ENCODE peak calls at places on chromosome 1, in four cellular contexts. Q, X, Z and V are unnamed samples.

GRCh38 chr1:162956922-162957321 is 95.9 kb upstream of the CCDC190 start:
- DNase-seq in Z (no peak), X (peak), Q (no peak), V (no peak)

GRCh38 chr1:89483010-89483756 is 41.4 kb upstream of the LRRC8B start:
- DNase-seq in Q (peak), Z (peak), X (peak), V (peak)

GRCh38 chr1:72326494-72326893 is 44.2 kb upstream of the NEGR1 start:
- DNase-seq in X (no peak), Q (no peak), Z (no peak), V (no peak)

GRCh38 chr1:179251675-179252074 is 22.2 kb upstream of the ABL2 start:
- DNase-seq in Z (no peak), Q (no peak), X (peak), V (peak)

GRCh38 chr1:77292551-77292950 is 10.7 kb downstream of the AK5 start:
- DNase-seq in Q (no peak), Z (no peak), X (no peak), V (no peak)

GRCh38 chr1:85460555-85461088 is 4.3 kb downstream of the DDAH1 start:
- DNase-seq in Q (no peak), X (no peak), Z (no peak), V (no peak)

GRCh38 chr1:219039755-219040154 is 133.9 kb upstream of the LYPLAL1 start:
- DNase-seq in X (peak), Z (no peak), Q (no peak), V (no peak)

GRCh38 chr1:221576268-221576667 is 165.6 kb downstream of the DUSP10 start:
- DNase-seq in X (peak), Q (no peak), Z (no peak), V (peak)

GRCh38 chr1:61742620-61743431 is 546 bp downstream of the PATJ start:
- DNase-seq in X (peak), Z (peak), Q (no peak), V (peak)

GRCh38 chr1:91005285-91005684 is 16.6 kb downstream of the ZNF644 start:
- DNase-seq in X (no peak), Q (no peak), Z (no peak), V (no peak)

GRCh38 chr1:13543927-13544556 is 30.2 kb upstream of the LRRC38 start:
- DNase-seq in Z (no peak), X (peak), Q (no peak), V (no peak)

GRCh38 chr1:156510709-156511108 is 10.1 kb upstream of the MEF2D start:
- DNase-seq in X (peak), Q (no peak), Z (no peak), V (peak)

GRCh38 chr1:52632732-52633290 is at the start of gene SHISAL2A:
- DNase-seq in X (peak), Z (peak), Q (no peak), V (no peak)

GRCh38 chr1:83077411-83077810 is 921.5 kb downstream of the TTLL7 start:
- DNase-seq in X (no peak), Z (no peak), Q (no peak), V (no peak)

GRCh38 chr1:45067806-45068205 is 55.8 kb downstream of the UROD start:
- DNase-seq in X (no peak), Q (no peak), Z (no peak), V (no peak)

GRCh38 chr1:2224170-2224584 is 3.9 kb upstream of the SKI start:
- DNase-seq in X (no peak), Q (no peak), Z (no peak), V (no peak)

GRCh38 chr1:15299811-15300210 is 52.8 kb downstream of the FHAD1 start:
- DNase-seq in Q (no peak), Z (no peak), X (no peak), V (no peak)

GRCh38 chr1:226882631-226883409 is 12.4 kb downstream of the PSEN2 start:
- DNase-seq in Q (no peak), Z (peak), X (no peak), V (no peak)

GRCh38 chr1:33260435-33260980 is 4.2 kb downstream of the ZNF362 start:
- DNase-seq in Z (no peak), X (no peak), Q (no peak), V (no peak)

GRCh38 chr1:113930499-113931161 is 1.5 kb downstream of the HIPK1 start:
- DNase-seq in Z (peak), Q (peak), X (peak), V (no peak)

GRCh38 chr1:26539722-26540121 is 10.2 kb downstream of the RPS6KA1 start:
- DNase-seq in Q (no peak), Z (no peak), X (peak), V (no peak)

GRCh38 chr1:33390550-33390949 is 40.3 kb downstream of the PHC2 start:
- DNase-seq in Q (no peak), X (peak), Z (no peak), V (no peak)

GRCh38 chr1:181117648-181118449 is 29.3 kb downstream of the IER5 start:
- DNase-seq in X (no peak), Z (no peak), Q (no peak), V (no peak)

GRCh38 chr1:218436997-218437396 is 91.9 kb downstream of the TGFB2 start:
- DNase-seq in Z (no peak), X (no peak), Q (no peak), V (no peak)

GRCh38 chr1:15139654-15140350 is 13.7 kb upstream of the TMEM51 start:
- DNase-seq in X (no peak), Q (no peak), Z (no peak), V (no peak)

GRCh38 chr1:67890862-67891261 is 57.6 kb upstream of the GNG12 start:
- DNase-seq in Z (no peak), X (no peak), Q (no peak), V (no peak)

GRCh38 chr1:59477286-59477685 is 180.4 kb downstream of the FGGY start:
- DNase-seq in Q (no peak), Z (no peak), X (no peak), V (peak)

GRCh38 chr1:71967670-71968069 is 314.7 kb downstream of the NEGR1 start:
- DNase-seq in Q (no peak), Z (peak), X (no peak), V (no peak)

GRCh38 chr1:76940586-76941335 is 73.5 kb downstream of the ST6GALNAC5 start:
- DNase-seq in Z (no peak), Q (no peak), X (no peak), V (no peak)

GRCh38 chr1:169151338-169151837 is 44.9 kb downstream of the ATP1B1 start:
- DNase-seq in Q (no peak), Z (no peak), X (no peak), V (no peak)

GRCh38 chr1:192521734-192522133 is 53.8 kb upstream of the RGS1 start:
- DNase-seq in Q (peak), Z (no peak), X (no peak), V (no peak)

GRCh38 chr1:214542275-214543199 is 8.9 kb downstream of the PTPN14 start:
- DNase-seq in X (no peak), Z (no peak), Q (no peak), V (no peak)

GRCh38 chr1:201504799-201505504 is 2.0 kb downstream of the CSRP1 start:
- DNase-seq in X (no peak), Q (no peak), Z (no peak), V (no peak)

GRCh38 chr1:167713330-167714081 is 8.3 kb upstream of the MPZL1 start:
- DNase-seq in Z (no peak), X (peak), Q (no peak), V (no peak)

GRCh38 chr1:182608850-182609610 is 4.8 kb upstream of the RGS16 start:
- DNase-seq in Z (no peak), Q (no peak), X (peak), V (no peak)

GRCh38 chr1:33374336-33375105 is 53.6 kb upstream of the A3GALT2 start:
- DNase-seq in Q (no peak), X (peak), Z (no peak), V (no peak)

GRCh38 chr1:236553370-236553769 is 29.6 kb downstream of the LGALS8 start:
- DNase-seq in Q (no peak), Z (no peak), X (no peak), V (no peak)

DNA sequence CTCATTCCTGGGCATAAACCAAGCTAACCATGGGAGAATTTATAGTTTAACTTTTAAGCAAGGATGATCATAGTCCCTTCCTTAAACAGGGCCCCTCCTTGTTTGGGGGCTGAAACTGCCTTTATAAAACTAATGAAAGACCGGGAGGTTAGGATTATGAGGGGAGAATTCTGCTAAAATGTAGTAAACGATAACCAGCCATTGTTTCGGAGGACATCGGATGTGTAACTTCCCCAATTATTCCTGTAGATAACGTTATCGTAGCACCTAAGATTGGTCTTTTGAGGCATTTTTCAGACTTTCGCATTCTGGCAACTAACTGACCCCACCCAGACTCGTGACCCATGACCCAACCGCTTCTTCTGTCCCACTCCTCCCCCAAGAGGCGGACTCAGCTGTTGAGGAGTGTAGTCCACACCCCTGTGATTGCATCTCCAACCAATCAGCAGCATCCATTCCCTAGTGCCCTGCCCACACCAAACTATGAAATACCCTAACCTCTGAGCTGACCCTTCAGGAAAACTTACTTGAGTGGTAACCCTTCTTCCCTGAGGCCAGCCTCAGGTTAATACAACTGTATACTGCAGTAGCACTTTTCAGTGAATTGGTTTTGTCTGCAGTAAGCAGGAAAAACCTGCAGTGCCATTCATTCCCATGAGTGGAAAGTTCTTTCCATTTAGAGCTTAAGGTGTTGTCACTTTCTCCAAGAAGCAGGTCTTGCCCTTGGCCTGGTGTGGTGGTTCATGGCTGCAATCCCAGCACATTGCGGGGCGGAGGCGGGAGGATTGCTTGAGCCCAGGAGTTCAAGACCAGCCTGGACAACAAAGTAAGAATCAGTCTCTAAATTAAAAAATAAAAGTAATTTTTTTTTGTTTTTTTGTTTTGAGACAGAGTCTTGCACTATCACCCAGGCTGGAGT is 823 bp upstream of the SYF2 start:
- DNase-seq in Q (peak), Z (peak), X (peak), V (peak)
- TF ChIP-seq CTCF in Q (no peak), Z (no peak), X (no peak), V (no peak)

DNA sequence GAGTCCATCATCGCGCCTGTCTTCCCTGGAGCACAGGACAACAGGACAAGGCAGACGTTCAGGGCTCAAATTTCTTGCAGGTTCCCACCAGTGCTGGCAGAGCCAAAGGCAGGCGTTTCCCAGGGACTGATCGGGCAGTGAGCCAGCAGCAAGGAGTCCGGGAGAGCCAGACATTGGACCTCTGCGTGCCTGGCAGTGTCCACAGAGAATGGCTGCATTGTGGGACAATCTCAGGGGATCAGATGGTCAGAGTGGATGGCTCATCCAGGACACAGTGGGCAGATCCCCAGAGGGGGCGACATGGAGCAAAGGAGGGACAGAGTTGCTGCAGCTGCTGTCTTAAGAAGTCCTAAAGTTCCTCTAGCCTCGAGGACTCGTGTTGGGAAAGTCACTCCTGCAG is 4.6 kb downstream of the TMEM63A start:
- DNase-seq in Q (peak), Z (no peak), X (peak), V (no peak)
- TF ChIP-seq CTCF in Q (peak), Z (peak), X (peak), V (peak)

GRCh38 chr1:8764301-8764937 is 53.0 kb downstream of the RERE start:
- DNase-seq in Z (peak), Q (no peak), X (peak), V (no peak)
- TF ChIP-seq CTCF in Z (no peak), Q (no peak), X (no peak), V (no peak)

GRCh38 chr1:160164121-160164520 is 12.7 kb downstream of the ATP1A4 start:
- DNase-seq in X (no peak), Z (no peak), Q (no peak), V (no peak)

GRCh38 chr1:160162936-160163335 is 11.5 kb downstream of the ATP1A4 start:
- DNase-seq in X (no peak), Q (no peak), Z (no peak), V (no peak)

GRCh38 chr1:160163612-160164011 is 12.2 kb downstream of the ATP1A4 start:
- DNase-seq in Z (no peak), X (no peak), Q (no peak), V (no peak)

GRCh38 chr1:160159846-160160245 is 8.4 kb downstream of the ATP1A4 start:
- DNase-seq in Q (no peak), Z (no peak), X (no peak), V (no peak)

DNA sequence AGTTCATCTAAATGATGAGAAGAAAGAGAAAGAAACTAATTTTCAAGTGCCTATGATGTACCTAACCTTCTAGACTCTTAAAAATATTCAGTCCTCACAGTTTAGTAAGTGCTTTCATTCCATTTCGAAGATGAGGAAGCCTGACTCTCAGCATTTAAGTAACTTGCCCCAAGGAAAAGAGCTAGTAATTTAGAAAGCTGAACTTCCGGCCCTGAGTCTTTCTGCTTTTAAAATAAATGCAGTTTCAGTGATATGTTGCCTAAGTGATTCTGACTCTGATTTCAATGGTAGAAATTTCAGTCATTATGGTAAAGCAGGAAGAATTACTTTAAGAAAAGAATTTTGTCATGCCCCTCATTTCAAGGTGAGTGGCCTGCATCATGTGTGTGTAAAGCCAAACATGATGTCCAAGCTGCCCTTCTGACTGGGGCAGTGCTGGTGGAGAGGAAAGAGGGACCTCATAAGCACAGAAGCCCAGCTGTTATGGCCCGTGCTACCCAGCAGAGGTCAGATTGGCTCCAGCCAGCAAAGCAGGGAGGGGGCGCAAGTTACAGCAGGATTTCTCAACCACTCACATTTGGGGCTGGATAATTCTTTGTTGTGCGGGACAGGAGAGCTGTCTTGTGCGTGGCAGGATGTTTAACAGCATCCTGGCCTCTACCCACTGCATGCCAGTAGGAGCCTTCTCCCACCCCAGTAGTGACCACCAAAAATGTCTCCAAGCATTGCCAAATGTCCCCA is 10.7 kb downstream of the ATP1A4 start:
- DNase-seq in X (peak), Q (peak), Z (peak), V (no peak)
- TF ChIP-seq CTCF in X (peak), Q (peak), Z (peak), V (peak)